ENCODE peak calls at places on chromosomes 1 and 21, in eight cellular contexts. G is HCT116, Q is stomach, S is A549, J is esophagus squamous epithelium, A is breast epithelium, B is adrenal gland, U is tibial nerve. H is an unnamed sample.

GRCh38 chr1:91846007-91846620 is 39.8 kb downstream of the TGFBR3 start:
- DNase-seq in B (peak), U (no peak), J (no peak), Q (peak), A (no peak), S (no peak), G (no peak), H (peak)

GRCh38 chr21:45306832-45307571 is 19.3 kb upstream of the POFUT2 start:
- DNase-seq in Q (peak), G (no peak), A (no peak), B (peak), U (peak), J (no peak), S (no peak), H (peak)

GRCh38 chr1:156157506-156157905 is 4.1 kb downstream of the SEMA4A start:
- DNase-seq in B (no peak), U (no peak), Q (no peak), S (no peak), J (no peak), A (no peak), G (no peak), H (no peak)

GRCh38 chr21:38993561-38993960 is 187.8 kb downstream of the ETS2 start:
- DNase-seq in J (no peak), Q (peak), G (peak), S (peak), A (no peak), U (no peak), B (peak), H (no peak)

GRCh38 chr1:160951443-160952128 is 3.0 kb downstream of the ITLN2 start:
- DNase-seq in J (no peak), A (no peak), Q (peak), S (peak), G (peak), U (no peak), B (peak), H (peak)

GRCh38 chr1:227285745-227286144 is 32.5 kb downstream of the CDC42BPA start:
- DNase-seq in B (no peak), S (no peak), J (no peak), A (no peak), U (no peak), Q (no peak), G (no peak), H (no peak)

GRCh38 chr1:147665521-147665920 is 4.8 kb downstream of the ACP6 start:
- DNase-seq in J (no peak), B (no peak), Q (no peak), S (peak), A (no peak), U (no peak), G (no peak), H (no peak)

GRCh38 chr1:165508291-165508690 is 35.5 kb upstream of the LRRC52 start:
- DNase-seq in S (no peak), B (no peak), G (no peak), J (no peak), U (no peak), A (no peak), Q (no peak), H (peak)

GRCh38 chr1:210123924-210124589 is 108.5 kb upstream of the SERTAD4 start:
- DNase-seq in J (no peak), G (no peak), A (no peak), S (peak), Q (no peak), U (no peak), B (no peak), H (no peak)

GRCh38 chr1:153549741-153550397 is 811 bp upstream of the S100A3 start:
- DNase-seq in S (no peak), B (no peak), J (no peak), A (no peak), U (no peak), Q (no peak), G (no peak), H (no peak)

GRCh38 chr1:115782571-115783281 is 14.2 kb upstream of the CASQ2 start:
- DNase-seq in U (no peak), B (no peak), A (no peak), G (peak), S (no peak), Q (no peak), J (no peak), H (no peak)
- H3K4me3 ChIP-seq in U (no peak), B (no peak), A (no peak), G (peak), S (no peak), Q (no peak), J (no peak), H (no peak)

GRCh38 chr1:184386271-184387068 is at the start of gene C1orf21:
- DNase-seq in G (peak), U (peak), Q (peak), A (peak), J (peak), B (peak), S (peak), H (peak)
- TF ChIP-seq POLR2A in G (no peak), U (peak), Q (no peak), A (peak), J (peak), B (peak), S (peak), H (peak)

GRCh38 chr1:93205892-93206566 is 25.5 kb downstream of the CCDC18 start:
- DNase-seq in A (no peak), G (no peak), B (no peak), S (no peak), U (no peak), Q (no peak), J (no peak), H (no peak)

GRCh38 chr1:93206567-93206954 is 26.0 kb downstream of the CCDC18 start:
- DNase-seq in U (no peak), S (no peak), Q (no peak), B (no peak), A (no peak), J (no peak), G (no peak), H (no peak)

GRCh38 chr1:93207211-93207610 is 26.7 kb downstream of the CCDC18 start:
- DNase-seq in U (no peak), S (no peak), A (no peak), J (no peak), G (no peak), B (no peak), Q (no peak), H (no peak)
- H3K4me3 ChIP-seq in U (no peak), S (no peak), A (no peak), J (no peak), G (no peak), B (no peak), Q (no peak), H (no peak)

GRCh38 chr1:43620956-43621355 is 29.0 kb upstream of the KDM4A start:
- DNase-seq in Q (no peak), S (no peak), A (no peak), G (no peak), U (no peak), B (no peak), J (no peak), H (no peak)
- TF ChIP-seq POLR2A in Q (no peak), S (no peak), A (no peak), G (no peak), U (no peak), B (no peak), J (no peak), H (no peak)

DNA sequence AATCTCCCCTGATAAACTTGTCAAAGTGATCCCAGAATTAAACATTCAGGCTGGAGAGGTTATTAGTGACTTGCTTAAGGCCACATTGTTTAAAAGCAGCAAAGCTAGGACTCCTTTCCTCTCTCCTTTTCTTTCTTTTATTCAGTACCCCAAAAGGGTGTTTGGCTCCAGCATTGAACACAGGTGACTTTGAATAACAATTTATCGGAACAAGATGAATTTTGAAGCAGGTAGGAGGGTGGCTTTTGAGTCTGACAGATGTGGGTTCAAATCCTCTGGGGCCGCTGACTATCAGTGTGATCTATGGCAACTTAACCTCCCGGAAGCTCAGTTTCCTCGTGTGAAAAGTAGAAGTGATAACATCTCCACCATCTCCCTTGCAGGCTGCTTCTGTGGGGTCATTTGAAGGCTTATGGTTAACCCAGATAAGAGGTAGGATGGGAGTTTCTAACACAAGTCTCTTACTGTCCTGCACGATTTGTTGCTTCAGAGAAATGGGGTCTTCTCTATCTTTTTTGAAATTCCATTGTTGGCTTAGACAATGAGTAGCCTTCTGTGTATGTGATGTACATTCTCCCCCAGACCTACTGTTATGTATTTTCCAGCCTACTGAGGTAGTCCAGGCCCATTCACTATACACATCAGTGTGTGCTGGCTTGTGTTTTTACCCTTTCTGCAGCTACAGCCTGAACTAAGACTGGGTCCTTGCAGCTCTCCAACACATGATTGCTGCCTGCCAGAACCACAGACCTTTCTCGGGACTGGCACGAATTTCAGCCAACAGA is 29.0 kb downstream of the JUN start:
- DNase-seq in Q (no peak), S (no peak), B (no peak), G (no peak), A (no peak), U (no peak), J (no peak), H (no peak)
- H3K4me3 ChIP-seq in Q (no peak), S (no peak), B (no peak), G (peak), A (no peak), U (no peak), J (no peak), H (peak)

DNA sequence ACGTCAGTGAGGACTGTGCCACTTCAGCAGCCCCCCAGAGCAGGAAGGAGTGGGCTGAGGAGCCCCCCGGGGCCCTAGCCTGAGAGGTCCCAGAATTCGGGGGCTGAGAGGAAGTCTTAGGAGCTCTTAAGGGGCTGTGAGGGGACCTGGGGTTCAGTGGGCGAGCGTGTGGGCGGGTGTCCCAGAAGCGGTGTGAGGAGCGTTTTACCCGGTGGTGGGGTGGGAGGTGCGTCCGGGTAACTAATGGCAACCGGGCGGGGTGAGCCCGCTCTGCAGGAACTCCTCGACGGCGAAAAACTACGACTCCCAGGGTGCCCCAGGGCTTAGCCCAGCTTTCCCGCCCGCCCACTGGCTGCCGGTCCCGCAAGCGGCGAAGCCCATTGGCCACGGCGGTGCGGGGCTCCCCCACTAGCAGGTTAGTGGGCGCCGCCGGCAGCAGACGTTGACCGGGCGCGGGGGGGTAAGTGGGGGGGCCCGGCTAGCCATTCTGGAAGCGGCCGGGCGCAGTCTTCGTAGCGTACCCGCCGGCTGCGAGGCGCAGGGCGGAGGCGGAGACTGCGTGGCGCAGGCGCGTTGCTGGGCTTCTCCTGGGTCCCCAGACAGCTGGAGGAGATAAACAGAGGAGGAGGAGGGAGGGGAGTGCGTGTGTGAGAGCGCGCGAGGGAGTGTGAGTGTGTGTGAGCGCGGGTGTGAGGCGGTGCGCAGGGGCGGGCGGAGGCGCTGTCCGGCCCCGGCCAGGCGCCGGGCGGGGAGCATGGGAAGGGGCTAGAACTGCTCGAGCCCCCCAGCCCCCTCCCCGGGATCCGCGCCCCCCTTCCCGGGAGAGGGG is at the start of gene WDTC1:
- DNase-seq in B (peak), S (peak), J (peak), A (peak), G (peak), U (peak), Q (peak), H (peak)
- TF ChIP-seq POLR2A in B (no peak), S (peak), J (peak), A (no peak), G (no peak), U (peak), Q (no peak), H (peak)